ENCODE peak calls at places on chromosomes 1 and 21, in four cellular contexts. D, E, A and U are unnamed samples.
A peak's percentile ranks its signal among the peaks of the same experiment; 100 is the strongest.

GRCh38 chr21:41477641-41478318 is 30.2 kb downstream of the TMPRSS2 start:
- DNase-seq in D (no peak), E (no peak), A (peak; percentile 44), U (peak; percentile 92)

GRCh38 chr1:10107985-10108663 is 75.4 kb downstream of the UBE4B start:
- DNase-seq in D (no peak), E (no peak), A (peak; percentile 95), U (no peak)

GRCh38 chr21:26050857-26051256 is 119.7 kb downstream of the APP start:
- DNase-seq in D (no peak), E (no peak), A (no peak), U (no peak)

GRCh38 chr1:201819346-201819745 is 9.6 kb upstream of the IPO9 start:
- DNase-seq in D (no peak), E (no peak), A (no peak), U (no peak)

GRCh38 chr1:166464333-166464732 is 297.5 kb upstream of the FAM78B start:
- DNase-seq in D (no peak), E (no peak), A (no peak), U (no peak)

GRCh38 chr1:159510223-159510530 is 25.6 kb downstream of the OR10J5 start:
- DNase-seq in D (no peak), E (no peak), A (no peak), U (no peak)

GRCh38 chr1:110773813-110774212 is 99.1 kb upstream of the KCNA3 start:
- DNase-seq in D (no peak), E (no peak), A (no peak), U (no peak)

GRCh38 chr1:170664828-170665617 is 1.1 kb downstream of the PRRX1 start:
- DNase-seq in D (peak; percentile 63), E (peak; percentile 55), A (peak; percentile 65), U (no peak)

GRCh38 chr1:55400560-55400959 is 185.4 kb upstream of the USP24 start:
- DNase-seq in D (no peak), E (no peak), A (no peak), U (no peak)

GRCh38 chr1:209344146-209344545 is 239.4 kb upstream of the CAMK1G start:
- DNase-seq in D (no peak), E (no peak), A (no peak), U (no peak)

GRCh38 chr1:222777977-222778376 is 36.9 kb upstream of the DISP1 start:
- DNase-seq in D (no peak), E (no peak), A (no peak), U (no peak)

GRCh38 chr1:72394457-72394856 is 112.1 kb upstream of the NEGR1 start:
- DNase-seq in D (no peak), E (no peak), A (no peak), U (peak; percentile 63)

GRCh38 chr1:20063861-20064292 is 6.1 kb upstream of the PLA2G5 start:
- DNase-seq in D (no peak), E (no peak), A (peak; percentile 80), U (no peak)

GRCh38 chr1:64308856-64309255 is 105.4 kb downstream of the UBE2U start:
- DNase-seq in D (no peak), E (no peak), A (no peak), U (no peak)

GRCh38 chr1:116353155-116353554 is 19.9 kb upstream of the ATP1A1 start:
- DNase-seq in D (no peak), E (no peak), A (no peak), U (no peak)

GRCh38 chr1:25563330-25564215 is 20.2 kb downstream of the LDLRAP1 start:
- DNase-seq in D (no peak), E (no peak), A (no peak), U (peak; percentile 66)
- H3K4me3 ChIP-seq in D (no peak overlapping the region), E (no peak overlapping the region), A (no peak overlapping the region), U (peak overlapping the region; percentile 19)

DNA sequence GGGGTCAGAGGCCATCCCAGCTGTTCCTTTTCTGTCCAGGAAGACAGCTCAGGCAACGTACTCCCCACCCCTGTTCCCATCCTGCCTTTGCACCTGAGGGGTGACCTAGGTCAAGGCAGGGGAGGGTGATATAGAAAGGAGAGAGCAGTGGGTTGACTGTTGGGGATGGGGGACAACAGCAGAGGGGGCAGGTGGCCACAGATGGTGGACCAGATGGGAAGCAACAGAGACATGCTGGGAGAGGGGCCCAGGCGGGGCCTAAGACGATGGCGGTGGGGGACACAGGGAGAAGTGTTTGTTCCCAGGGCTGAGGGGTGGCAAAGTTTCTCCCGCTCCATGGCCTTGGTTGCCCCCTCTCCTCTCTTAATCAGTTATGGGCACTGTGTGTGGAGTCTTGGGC is 6.3 kb downstream of the CELSR2 start:
- DNase-seq in D (no peak), E (no peak), A (no peak), U (no peak)
- H3K4me3 ChIP-seq in D (no peak overlapping the region), E (no peak overlapping the region), A (no peak overlapping the region), U (no peak overlapping the region)

GRCh38 chr1:244817415-244817894 is 18.0 kb upstream of the COX20 start:
- DNase-seq in D (peak; percentile 57), E (no peak), A (no peak), U (no peak)
- H3K4me3 ChIP-seq in D (no peak overlapping the region), E (no peak overlapping the region), A (no peak overlapping the region), U (no peak overlapping the region)

GRCh38 chr1:158286966-158287365 is 2.8 kb upstream of the CD1C start:
- DNase-seq in D (no peak), E (no peak), A (no peak), U (no peak)

GRCh38 chr1:158285756-158286241 is 3.9 kb upstream of the CD1C start:
- DNase-seq in D (peak; percentile 44), E (peak; percentile 23), A (no peak), U (no peak)

GRCh38 chr1:158286487-158286886 is 3.2 kb upstream of the CD1C start:
- DNase-seq in D (no peak), E (no peak), A (no peak), U (no peak)

GRCh38 chr1:158289722-158290570 is at the start of gene CD1C:
- DNase-seq in D (no peak), E (no peak), A (no peak), U (no peak)

DNA sequence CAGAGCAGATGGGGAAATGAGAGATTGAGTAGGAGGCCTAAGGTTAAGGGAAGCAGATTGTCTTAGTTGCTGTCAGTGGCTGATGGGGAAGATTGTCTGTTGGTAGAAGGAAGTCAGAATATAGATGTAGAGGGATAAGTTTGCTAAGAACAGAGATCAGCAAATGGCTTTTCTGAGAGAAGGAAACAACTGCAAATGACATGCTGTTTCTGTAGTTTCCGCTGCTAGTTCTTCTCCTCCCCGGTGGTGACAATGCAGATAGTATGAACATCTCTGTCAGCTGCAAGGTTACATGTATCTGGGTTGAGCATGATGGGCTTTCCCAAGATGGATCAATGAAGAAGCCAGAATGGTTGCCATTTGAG is 830 bp downstream of the CD1C start:
- DNase-seq in D (no peak), E (no peak), A (no peak), U (no peak)
- H3K4me3 ChIP-seq in D (no peak overlapping the region), E (no peak overlapping the region), A (no peak overlapping the region), U (no peak overlapping the region)

DNA sequence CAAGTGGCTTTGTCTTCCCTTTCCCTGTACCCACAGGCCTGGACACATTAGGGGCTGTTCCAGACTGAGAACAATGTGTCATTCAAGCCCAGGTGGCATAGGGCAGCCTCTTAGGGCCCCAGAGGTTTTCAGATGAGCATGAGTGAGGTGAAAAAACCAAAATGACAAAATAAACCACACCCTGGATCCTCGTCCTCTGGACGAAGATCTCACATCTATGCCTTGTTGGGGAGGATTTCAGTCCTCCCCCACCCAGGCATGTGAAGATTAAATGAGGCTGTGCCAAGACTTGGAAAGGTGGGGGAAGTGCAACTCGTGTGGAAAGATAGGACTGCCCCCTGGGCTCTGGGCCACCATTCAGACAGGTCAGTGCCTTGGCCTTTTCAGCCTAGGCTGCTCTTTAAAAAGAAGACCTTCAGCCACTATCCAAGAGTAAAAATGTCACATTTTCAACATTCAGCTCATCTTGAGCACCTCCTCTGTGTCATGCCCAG is 32.8 kb upstream of the IL19 start:
- DNase-seq in D (no peak), E (no peak), A (no peak), U (peak; percentile 26)
- H3K4me3 ChIP-seq in D (no peak overlapping the region), E (no peak overlapping the region), A (no peak overlapping the region), U (no peak overlapping the region)

GRCh38 chr1:153880024-153880423 is 42.7 kb downstream of the GATAD2B start:
- DNase-seq in D (no peak), E (no peak), A (no peak), U (no peak)

GRCh38 chr1:153881764-153882163 is 41.0 kb downstream of the GATAD2B start:
- DNase-seq in D (no peak), E (no peak), A (peak; percentile 67), U (no peak)

GRCh38 chr1:153882296-153882912 is 40.4 kb downstream of the GATAD2B start:
- DNase-seq in D (no peak), E (no peak), A (no peak), U (no peak)

GRCh38 chr1:153883223-153883622 is 39.5 kb downstream of the GATAD2B start:
- DNase-seq in D (no peak), E (no peak), A (no peak), U (no peak)

DNA sequence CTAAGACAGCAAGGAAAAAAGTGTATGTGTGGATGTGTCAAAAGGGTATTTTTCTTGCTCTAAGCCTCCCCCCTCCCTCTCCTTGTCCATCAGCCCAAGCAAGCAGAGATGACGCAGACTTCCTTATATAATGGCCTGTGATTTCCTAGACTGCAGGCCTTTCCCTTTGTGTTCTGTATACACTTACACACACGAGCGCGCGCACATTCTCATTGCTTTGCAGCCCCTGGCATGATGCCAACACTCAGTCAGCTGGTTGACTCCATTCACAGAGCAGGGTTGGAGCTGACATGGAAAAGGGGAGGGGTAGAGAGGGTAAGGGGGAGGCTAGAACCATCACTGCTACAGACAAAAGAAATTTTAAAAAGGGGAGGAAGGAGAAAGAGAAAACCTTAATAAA is 41.8 kb downstream of the GATAD2B start:
- DNase-seq in D (peak; percentile 92), E (peak; percentile 85), A (peak; percentile 96), U (no peak)
- H3K4me3 ChIP-seq in D (peak overlapping the region; percentile 12), E (peak overlapping the region; percentile 41), A (peak overlapping the region; percentile 36), U (no peak overlapping the region)

GRCh38 chr1:182833271-182833670 is 5.9 kb upstream of the DHX9 start:
- DNase-seq in D (no peak), E (no peak), A (peak; percentile 23), U (no peak)

GRCh38 chr1:182826892-182827291 is 12.3 kb upstream of the DHX9 start:
- DNase-seq in D (no peak), E (no peak), A (no peak), U (peak; percentile 77)

GRCh38 chr1:182829285-182829932 is 9.7 kb upstream of the DHX9 start:
- DNase-seq in D (no peak), E (no peak), A (no peak), U (peak; percentile 57)
- H3K4me3 ChIP-seq in D (no peak overlapping the region), E (no peak overlapping the region), A (no peak overlapping the region), U (peak overlapping the region; percentile 16)